ENCODE peak calls at places on chromosomes 2 and 18, in four cellular contexts. E, H, L and A are unnamed samples.

GRCh38 chr2:236715511-236715961 is 145.9 kb downstream of the ACKR3 start:
- DNase-seq in H (no peak), E (no peak), L (no peak), A (no peak)

GRCh38 chr2:36964496-36965058 is 1.8 kb downstream of the STRN start:
- DNase-seq in L (no peak), H (no peak), E (no peak), A (no peak)

GRCh38 chr2:195404650-195405049 is 252.4 kb upstream of the SLC39A10 start:
- DNase-seq in H (peak), L (peak), E (no peak), A (no peak)

GRCh38 chr2:69581774-69582581 is 61.6 kb downstream of the AAK1 start:
- DNase-seq in E (peak), H (peak), L (peak), A (no peak)

GRCh38 chr2:84970266-84970955 is 550 bp upstream of the KCMF1 start:
- DNase-seq in L (peak), H (peak), E (peak), A (no peak)

GRCh38 chr2:187986392-187987105 is 305.1 kb upstream of the GULP1 start:
- DNase-seq in E (peak), H (no peak), L (no peak), A (no peak)

GRCh38 chr2:62149708-62150107 is 46.2 kb upstream of the B3GNT2 start:
- DNase-seq in H (peak), L (no peak), E (peak), A (no peak)

GRCh38 chr2:58633576-58634365 is 392.6 kb upstream of the FANCL start:
- DNase-seq in E (no peak), H (peak), L (no peak), A (no peak)

GRCh38 chr18:50719471-50719987 is 100.3 kb downstream of the MRO start:
- DNase-seq in H (no peak), L (no peak), E (no peak), A (no peak)

GRCh38 chr2:219939647-219940046 is 312.2 kb downstream of the SLC4A3 start:
- DNase-seq in L (no peak), E (no peak), H (no peak), A (no peak)

GRCh38 chr2:20507166-20507692 is 60.4 kb downstream of the RHOB start:
- DNase-seq in L (no peak), H (no peak), E (peak), A (no peak)

GRCh38 chr2:5981241-5982055 is 289.3 kb downstream of the SOX11 start:
- DNase-seq in H (peak), E (peak), L (peak), A (no peak)

GRCh38 chr2:130380096-130380934 is 24.5 kb downstream of the PTPN18 start:
- DNase-seq in H (no peak), E (no peak), L (no peak), A (no peak)

GRCh38 chr18:54607213-54607934 is 16.3 kb downstream of the DYNAP start:
- DNase-seq in H (peak), E (peak), L (peak), A (no peak)

GRCh38 chr2:12507295-12507694 is 209.4 kb upstream of the TRIB2 start:
- DNase-seq in H (peak), E (peak), L (no peak), A (peak)

GRCh38 chr2:9897331-9897737 is 54.1 kb downstream of the TAF1B start:
- DNase-seq in L (no peak), E (peak), H (peak), A (no peak)

GRCh38 chr2:88852753-88853402 is 161.4 kb downstream of the RPIA start:
- DNase-seq in E (no peak), L (no peak), H (no peak), A (no peak)

GRCh38 chr2:208466133-208466919 is 59.7 kb downstream of the PTH2R start:
- DNase-seq in E (peak), H (peak), L (peak), A (no peak)

GRCh38 chr18:825891-826585 is 14.0 kb upstream of the YES1 start:
- DNase-seq in H (no peak), E (no peak), L (no peak), A (no peak)

GRCh38 chr18:58117685-58118403 is 73.8 kb downstream of the NEDD4L start:
- DNase-seq in E (peak), H (no peak), L (no peak), A (no peak)

GRCh38 chr2:101993772-101994171 is 2.0 kb downstream of the IL1R2 start:
- DNase-seq in L (no peak), H (no peak), E (no peak), A (no peak)

GRCh38 chr2:128798502-128799283 is 480.0 kb upstream of the HS6ST1 start:
- DNase-seq in L (no peak), E (no peak), H (no peak), A (no peak)

GRCh38 chr2:75310915-75311314 is 111.6 kb upstream of the TACR1 start:
- DNase-seq in E (peak), H (no peak), L (no peak), A (no peak)

GRCh38 chr2:230823264-230823964 is 41.3 kb upstream of the ITM2C start:
- DNase-seq in H (no peak), E (no peak), L (no peak), A (no peak)

GRCh38 chr2:215454519-215454918 is 18.7 kb upstream of the FN1 start:
- DNase-seq in H (peak), L (peak), E (no peak), A (no peak)

GRCh38 chr18:76494541-76495403 is at the start of gene ZNF516:
- DNase-seq in L (peak), H (peak), E (peak), A (no peak)

DNA sequence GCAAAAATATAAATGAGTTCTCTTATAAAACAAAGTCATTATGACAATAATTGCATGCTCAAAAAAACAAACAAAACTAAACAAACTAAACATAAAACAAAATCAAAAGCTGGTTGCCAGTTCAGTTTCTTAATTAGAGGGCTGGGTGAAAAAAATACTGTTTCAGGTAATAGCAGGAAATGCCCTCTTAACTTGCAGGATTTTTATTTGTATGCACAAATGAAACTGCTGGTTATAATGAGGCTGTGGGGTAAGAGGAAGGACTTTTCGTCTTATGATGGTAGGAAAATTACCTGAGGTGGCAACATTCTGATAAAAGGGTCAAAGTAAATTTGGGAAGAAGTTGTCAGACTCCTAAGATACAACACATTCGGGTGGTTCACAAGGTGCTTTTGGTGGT is 21.5 kb upstream of the CDKL4 start:
- DNase-seq in E (no peak), L (no peak), H (no peak), A (no peak)
- H3K4me3 ChIP-seq in E (no peak), L (no peak), H (no peak), A (peak)

DNA sequence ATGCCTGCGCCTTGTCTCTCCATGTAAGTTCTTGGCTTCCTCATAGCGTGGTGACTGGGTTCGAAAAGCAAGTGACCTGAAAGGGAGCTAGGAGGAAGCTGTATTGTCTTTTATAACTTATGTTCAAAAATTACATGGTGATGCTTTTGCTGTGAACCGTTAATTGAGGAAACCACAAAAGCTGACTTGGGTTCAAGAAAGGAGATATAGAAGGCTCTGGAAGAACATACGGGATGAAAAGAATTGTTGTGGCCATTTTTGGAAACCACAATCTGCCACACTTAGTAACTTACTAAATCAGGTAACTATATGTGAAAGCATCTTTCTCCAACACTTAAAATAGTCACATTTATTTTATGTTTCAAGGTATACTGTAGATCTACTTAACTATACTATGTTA is 177.0 kb upstream of the RBMS1 start:
- DNase-seq in L (no peak), H (no peak), E (no peak), A (no peak)
- H3K4me3 ChIP-seq in L (no peak), H (no peak), E (no peak), A (no peak)

GRCh38 chr2:24926220-24926601 is 6.2 kb upstream of the ADCY3 start:
- DNase-seq in E (no peak), L (no peak), H (no peak), A (no peak)
- H3K4me3 ChIP-seq in E (no peak), L (peak), H (no peak), A (no peak)

GRCh38 chr2:157784169-157784822 is 91.8 kb downstream of the ACVR1 start:
- DNase-seq in E (peak), H (peak), L (peak), A (peak)
- H3K4me3 ChIP-seq in E (no peak), H (peak), L (no peak), A (peak)